ENCODE peak calls at places on chromosome 15, in nine cellular contexts. One of them, this sample, is unnamed.

GRCh38 chr15:99603828-99604227 is 38.0 kb downstream of the MEF2A start:
- DNase-seq in naive thymus-derived CD8-positive, alpha-beta T cell: no peak
- DNase-seq in adrenal gland: no peak
- DNase-seq in brain microvascular endothelial cell: no peak
- DNase-seq in fibroblast of pulmonary artery: peak
- DNase-seq in AG20443: no peak
- DNase-seq in NCI-H524: no peak
- DNase-seq in mammary epithelial cell: no peak
- DNase-seq in transverse colon: no peak
- DNase-seq in this sample: no peak

GRCh38 chr15:68183886-68184285 is 21.2 kb downstream of the CALML4 start:
- DNase-seq in NCI-H524: no peak
- DNase-seq in fibroblast of pulmonary artery: peak
- DNase-seq in adrenal gland: no peak
- DNase-seq in naive thymus-derived CD8-positive, alpha-beta T cell: no peak
- DNase-seq in transverse colon: no peak
- DNase-seq in AG20443: no peak
- DNase-seq in mammary epithelial cell: peak
- DNase-seq in brain microvascular endothelial cell: no peak
- DNase-seq in this sample: peak

GRCh38 chr15:66703540-66703941 is 1.5 kb downstream of the SMAD6 start:
- DNase-seq in NCI-H524: peak
- DNase-seq in naive thymus-derived CD8-positive, alpha-beta T cell: no peak
- DNase-seq in brain microvascular endothelial cell: peak
- DNase-seq in mammary epithelial cell: peak
- DNase-seq in adrenal gland: no peak
- DNase-seq in transverse colon: peak
- DNase-seq in AG20443: peak
- DNase-seq in fibroblast of pulmonary artery: peak
- DNase-seq in this sample: peak

GRCh38 chr15:59299919-59300617 is 72.6 kb downstream of the MYO1E start:
- DNase-seq in NCI-H524: no peak
- DNase-seq in adrenal gland: peak
- DNase-seq in fibroblast of pulmonary artery: peak
- DNase-seq in AG20443: peak
- DNase-seq in brain microvascular endothelial cell: peak
- DNase-seq in naive thymus-derived CD8-positive, alpha-beta T cell: peak
- DNase-seq in mammary epithelial cell: peak
- DNase-seq in transverse colon: peak
- DNase-seq in this sample: peak

GRCh38 chr15:41544650-41545015 is 576 bp upstream of the RPAP1 start:
- DNase-seq in mammary epithelial cell: no peak
- DNase-seq in adrenal gland: peak
- DNase-seq in naive thymus-derived CD8-positive, alpha-beta T cell: no peak
- DNase-seq in AG20443: peak
- DNase-seq in fibroblast of pulmonary artery: no peak
- DNase-seq in transverse colon: peak
- DNase-seq in brain microvascular endothelial cell: no peak
- DNase-seq in NCI-H524: no peak
- DNase-seq in this sample: peak

GRCh38 chr15:71153823-71154524 is 38.7 kb downstream of the THSD4 start:
- DNase-seq in naive thymus-derived CD8-positive, alpha-beta T cell: no peak
- DNase-seq in adrenal gland: no peak
- DNase-seq in mammary epithelial cell: peak
- DNase-seq in NCI-H524: peak
- DNase-seq in brain microvascular endothelial cell: no peak
- DNase-seq in AG20443: no peak
- DNase-seq in transverse colon: no peak
- DNase-seq in fibroblast of pulmonary artery: no peak
- DNase-seq in this sample: peak

GRCh38 chr15:44780608-44781007 is 44.3 kb downstream of the TRIM69 start:
- DNase-seq in NCI-H524: no peak
- DNase-seq in mammary epithelial cell: no peak
- DNase-seq in adrenal gland: no peak
- DNase-seq in AG20443: no peak
- DNase-seq in brain microvascular endothelial cell: no peak
- DNase-seq in transverse colon: no peak
- DNase-seq in fibroblast of pulmonary artery: no peak
- DNase-seq in naive thymus-derived CD8-positive, alpha-beta T cell: no peak
- DNase-seq in this sample: no peak

GRCh38 chr15:40282870-40283614 is at the start of gene ANKRD63:
- DNase-seq in brain microvascular endothelial cell: no peak
- DNase-seq in AG20443: peak
- DNase-seq in adrenal gland: no peak
- DNase-seq in fibroblast of pulmonary artery: no peak
- DNase-seq in mammary epithelial cell: no peak
- DNase-seq in transverse colon: peak
- DNase-seq in naive thymus-derived CD8-positive, alpha-beta T cell: peak
- DNase-seq in NCI-H524: peak
- DNase-seq in this sample: peak

GRCh38 chr15:49215768-49216739 is 46.0 kb downstream of the GALK2 start:
- DNase-seq in naive thymus-derived CD8-positive, alpha-beta T cell: no peak
- DNase-seq in NCI-H524: peak
- DNase-seq in transverse colon: peak
- DNase-seq in mammary epithelial cell: peak
- DNase-seq in AG20443: no peak
- DNase-seq in brain microvascular endothelial cell: no peak
- DNase-seq in adrenal gland: peak
- DNase-seq in fibroblast of pulmonary artery: no peak
- DNase-seq in this sample: no peak

GRCh38 chr15:29014493-29014892 is 128.7 kb downstream of the APBA2 start:
- DNase-seq in AG20443: no peak
- DNase-seq in naive thymus-derived CD8-positive, alpha-beta T cell: no peak
- DNase-seq in NCI-H524: no peak
- DNase-seq in fibroblast of pulmonary artery: no peak
- DNase-seq in transverse colon: no peak
- DNase-seq in mammary epithelial cell: no peak
- DNase-seq in adrenal gland: peak
- DNase-seq in brain microvascular endothelial cell: no peak
- DNase-seq in this sample: no peak

GRCh38 chr15:68617001-68617400 is 38.2 kb downstream of the CORO2B start:
- DNase-seq in brain microvascular endothelial cell: no peak
- DNase-seq in mammary epithelial cell: no peak
- DNase-seq in fibroblast of pulmonary artery: no peak
- DNase-seq in naive thymus-derived CD8-positive, alpha-beta T cell: no peak
- DNase-seq in transverse colon: no peak
- DNase-seq in NCI-H524: no peak
- DNase-seq in AG20443: no peak
- DNase-seq in adrenal gland: no peak
- DNase-seq in this sample: peak

GRCh38 chr15:48186271-48186670 is 5.2 kb upstream of the CTXN2 start:
- DNase-seq in naive thymus-derived CD8-positive, alpha-beta T cell: no peak
- DNase-seq in adrenal gland: no peak
- DNase-seq in transverse colon: no peak
- DNase-seq in AG20443: no peak
- DNase-seq in mammary epithelial cell: no peak
- DNase-seq in NCI-H524: no peak
- DNase-seq in fibroblast of pulmonary artery: no peak
- DNase-seq in brain microvascular endothelial cell: no peak
- DNase-seq in this sample: no peak